ENCODE peak calls at places on chromosome 2, in ten cellular contexts. One of them, this sample, is unnamed. For H3K4me1 and H3K9me3, the result is how much of the 10 kb centered on the place peaks cover.

GRCh38 chr2:231568098-231568784 is 24.4 kb upstream of the TEX44 start:
- DNase-seq in SJSA1: no peak
- DNase-seq in ovary: no peak
- DNase-seq in uterus: no peak
- DNase-seq in stomach: no peak
- DNase-seq in HCT116: no peak
- DNase-seq in IMR-90: no peak
- DNase-seq in pancreas: no peak
- DNase-seq in cardiac muscle cell: no peak
- DNase-seq in CD8-positive, alpha-beta memory T cell: no peak
- DNase-seq in this sample: no peak

GRCh38 chr2:223674998-223675609 is 72.9 kb upstream of the SCG2 start:
- DNase-seq in SJSA1: peak
- DNase-seq in ovary: no peak
- DNase-seq in uterus: no peak
- DNase-seq in stomach: no peak
- DNase-seq in HCT116: peak
- DNase-seq in IMR-90: peak
- DNase-seq in pancreas: no peak
- DNase-seq in cardiac muscle cell: peak
- DNase-seq in CD8-positive, alpha-beta memory T cell: no peak
- DNase-seq in this sample: no peak

GRCh38 chr2:190636362-190636761 is 12.5 kb upstream of the NAB1 start:
- DNase-seq in SJSA1: no peak
- DNase-seq in ovary: no peak
- DNase-seq in uterus: no peak
- DNase-seq in stomach: no peak
- DNase-seq in HCT116: no peak
- DNase-seq in IMR-90: peak
- DNase-seq in pancreas: no peak
- DNase-seq in cardiac muscle cell: peak
- DNase-seq in CD8-positive, alpha-beta memory T cell: no peak
- DNase-seq in this sample: no peak

GRCh38 chr2:12606472-12607000 is 110.2 kb upstream of the TRIB2 start:
- DNase-seq in SJSA1: peak
- DNase-seq in ovary: no peak
- DNase-seq in uterus: peak
- DNase-seq in stomach: no peak
- DNase-seq in HCT116: no peak
- DNase-seq in IMR-90: peak
- DNase-seq in pancreas: no peak
- DNase-seq in cardiac muscle cell: peak
- DNase-seq in CD8-positive, alpha-beta memory T cell: peak
- DNase-seq in this sample: no peak

GRCh38 chr2:96565111-96565510 is 28.6 kb downstream of the ARID5A start:
- DNase-seq in SJSA1: no peak
- DNase-seq in ovary: no peak
- DNase-seq in uterus: no peak
- DNase-seq in stomach: no peak
- DNase-seq in HCT116: no peak
- DNase-seq in IMR-90: no peak
- DNase-seq in pancreas: no peak
- DNase-seq in cardiac muscle cell: no peak
- DNase-seq in CD8-positive, alpha-beta memory T cell: no peak
- DNase-seq in this sample: no peak

GRCh38 chr2:17827306-17827705 is 11.0 kb downstream of the MSGN1 start:
- DNase-seq in SJSA1: no peak
- DNase-seq in ovary: no peak
- DNase-seq in uterus: no peak
- DNase-seq in stomach: no peak
- DNase-seq in HCT116: no peak
- DNase-seq in IMR-90: no peak
- DNase-seq in pancreas: no peak
- DNase-seq in cardiac muscle cell: no peak
- DNase-seq in CD8-positive, alpha-beta memory T cell: no peak
- DNase-seq in this sample: no peak

GRCh38 chr2:204313256-204313655 is 232.0 kb upstream of the PARD3B start:
- DNase-seq in SJSA1: peak
- DNase-seq in ovary: no peak
- DNase-seq in uterus: no peak
- DNase-seq in stomach: no peak
- DNase-seq in HCT116: no peak
- DNase-seq in IMR-90: no peak
- DNase-seq in pancreas: no peak
- DNase-seq in cardiac muscle cell: no peak
- DNase-seq in CD8-positive, alpha-beta memory T cell: no peak
- DNase-seq in this sample: no peak

GRCh38 chr2:240704651-240705050 is 13.0 kb downstream of the AQP12A start:
- DNase-seq in SJSA1: no peak
- DNase-seq in ovary: peak
- DNase-seq in uterus: no peak
- DNase-seq in stomach: no peak
- DNase-seq in HCT116: no peak
- DNase-seq in IMR-90: no peak
- DNase-seq in pancreas: no peak
- DNase-seq in cardiac muscle cell: no peak
- DNase-seq in CD8-positive, alpha-beta memory T cell: peak
- DNase-seq in this sample: no peak

GRCh38 chr2:120393456-120393855 is 47.5 kb downstream of the INHBB start:
- DNase-seq in SJSA1: no peak
- DNase-seq in ovary: no peak
- DNase-seq in uterus: no peak
- DNase-seq in stomach: peak
- DNase-seq in HCT116: no peak
- DNase-seq in IMR-90: no peak
- DNase-seq in pancreas: no peak
- DNase-seq in cardiac muscle cell: no peak
- DNase-seq in CD8-positive, alpha-beta memory T cell: no peak
- DNase-seq in this sample: no peak

GRCh38 chr2:159201321-159202063 is 85.0 kb downstream of the WDSUB1 start:
- DNase-seq in SJSA1: peak
- DNase-seq in ovary: no peak
- DNase-seq in uterus: no peak
- DNase-seq in stomach: no peak
- DNase-seq in HCT116: no peak
- DNase-seq in IMR-90: peak
- DNase-seq in pancreas: no peak
- DNase-seq in cardiac muscle cell: peak
- DNase-seq in CD8-positive, alpha-beta memory T cell: peak
- DNase-seq in this sample: no peak

DNA sequence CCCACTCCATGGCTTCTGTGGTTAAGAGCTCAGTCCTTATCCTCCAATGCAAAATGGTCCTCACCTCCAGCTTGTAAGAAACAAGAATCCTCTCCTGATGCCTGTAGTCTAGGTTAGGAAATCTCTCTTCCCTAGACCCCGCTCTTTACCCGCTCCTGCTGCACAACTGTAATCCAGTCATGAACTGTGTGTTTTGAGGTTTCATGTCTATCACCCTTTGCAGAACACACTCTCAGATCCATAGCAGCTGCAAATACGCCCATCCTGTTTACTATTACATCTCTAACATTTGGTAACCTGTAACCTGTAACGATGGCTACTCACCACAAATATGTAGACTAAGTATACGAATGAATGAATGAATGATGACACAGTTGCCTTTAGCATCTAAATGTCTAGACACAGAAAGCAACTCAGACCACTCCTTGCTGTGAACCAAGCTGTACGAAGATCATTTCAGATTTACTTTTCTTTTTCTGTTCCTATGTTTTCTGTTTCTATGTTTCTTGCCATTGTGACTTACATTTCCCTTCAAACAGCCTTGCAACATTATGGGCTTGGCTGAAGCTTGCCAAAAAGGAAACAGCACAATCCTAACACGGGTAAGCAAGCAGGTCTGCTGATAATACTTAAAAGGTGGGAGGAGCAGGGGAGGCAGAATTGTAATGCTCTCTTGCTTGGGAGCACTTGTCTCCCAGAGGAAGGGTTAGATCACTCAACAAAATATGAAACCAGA is 53.7 kb downstream of the EPHA4 start:
- DNase-seq in SJSA1: no peak
- DNase-seq in ovary: no peak
- DNase-seq in uterus: peak
- DNase-seq in stomach: no peak
- DNase-seq in HCT116: no peak
- DNase-seq in IMR-90: peak
- DNase-seq in pancreas: no peak
- DNase-seq in cardiac muscle cell: peak
- DNase-seq in CD8-positive, alpha-beta memory T cell: peak
- DNase-seq in this sample: no peak
- H3K4me1 ChIP-seq in SJSA1: under half
- H3K4me1 ChIP-seq in ovary: under half
- H3K4me1 ChIP-seq in uterus: under half
- H3K4me1 ChIP-seq in stomach: under half
- H3K4me1 ChIP-seq in HCT116: under half
- H3K4me1 ChIP-seq in IMR-90: under half
- H3K4me1 ChIP-seq in pancreas: under half
- H3K4me1 ChIP-seq in cardiac muscle cell: under half
- H3K4me1 ChIP-seq in CD8-positive, alpha-beta memory T cell: under half
- H3K4me1 ChIP-seq in this sample: half or more

DNA sequence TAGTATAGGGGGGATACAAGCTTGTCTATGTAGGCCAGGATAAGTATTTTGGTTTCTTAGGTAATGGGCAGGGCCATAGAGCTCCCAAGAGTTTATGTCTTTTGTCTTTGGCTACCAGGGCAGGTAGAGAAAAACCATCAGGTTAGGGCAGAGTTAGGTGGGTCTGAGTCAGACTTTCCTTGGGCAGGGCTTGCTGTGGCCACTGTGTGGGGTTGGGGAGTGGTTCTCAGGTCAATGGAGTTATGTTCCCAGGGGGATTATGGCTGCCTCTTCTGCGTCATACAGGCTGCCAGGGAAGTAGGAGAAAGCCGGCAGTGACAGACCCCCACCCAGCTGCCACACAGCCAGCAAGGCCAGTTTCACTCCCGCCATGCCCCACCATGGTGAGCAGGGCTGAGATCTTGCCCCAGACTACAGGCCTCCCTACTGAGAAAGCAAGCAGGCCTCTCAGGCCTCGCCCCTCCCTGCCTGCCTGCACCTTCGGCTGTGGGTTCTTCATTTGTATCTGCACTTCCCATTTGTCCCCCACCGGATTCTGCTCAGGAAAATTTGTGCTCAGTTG is 55.5 kb downstream of the RPIA start:
- DNase-seq in SJSA1: no peak
- DNase-seq in ovary: no peak
- DNase-seq in uterus: no peak
- DNase-seq in stomach: no peak
- DNase-seq in HCT116: no peak
- DNase-seq in IMR-90: no peak
- DNase-seq in pancreas: no peak
- DNase-seq in cardiac muscle cell: no peak
- DNase-seq in CD8-positive, alpha-beta memory T cell: no peak
- DNase-seq in this sample: no peak
- H3K9me3 ChIP-seq in SJSA1: under half
- H3K9me3 ChIP-seq in ovary: under half
- H3K9me3 ChIP-seq in uterus: under half
- H3K9me3 ChIP-seq in stomach: under half
- H3K9me3 ChIP-seq in HCT116: under half
- H3K9me3 ChIP-seq in IMR-90: under half
- H3K9me3 ChIP-seq in pancreas: under half
- H3K9me3 ChIP-seq in cardiac muscle cell: under half
- H3K9me3 ChIP-seq in CD8-positive, alpha-beta memory T cell: under half
- H3K9me3 ChIP-seq in this sample: under half

GRCh38 chr2:127735044-127735443 is 33.7 kb downstream of the SFT2D3 start:
- DNase-seq in SJSA1: no peak
- DNase-seq in ovary: no peak
- DNase-seq in uterus: no peak
- DNase-seq in stomach: no peak
- DNase-seq in HCT116: no peak
- DNase-seq in IMR-90: no peak
- DNase-seq in pancreas: no peak
- DNase-seq in cardiac muscle cell: no peak
- DNase-seq in CD8-positive, alpha-beta memory T cell: no peak
- DNase-seq in this sample: no peak

GRCh38 chr2:127737892-127738291 is 36.6 kb downstream of the SFT2D3 start:
- DNase-seq in SJSA1: no peak
- DNase-seq in ovary: no peak
- DNase-seq in uterus: no peak
- DNase-seq in stomach: no peak
- DNase-seq in HCT116: no peak
- DNase-seq in IMR-90: peak
- DNase-seq in pancreas: no peak
- DNase-seq in cardiac muscle cell: no peak
- DNase-seq in CD8-positive, alpha-beta memory T cell: no peak
- DNase-seq in this sample: no peak

GRCh38 chr2:127733816-127734537 is 32.7 kb downstream of the SFT2D3 start:
- DNase-seq in SJSA1: no peak
- DNase-seq in ovary: no peak
- DNase-seq in uterus: no peak
- DNase-seq in stomach: no peak
- DNase-seq in HCT116: no peak
- DNase-seq in IMR-90: peak
- DNase-seq in pancreas: no peak
- DNase-seq in cardiac muscle cell: peak
- DNase-seq in CD8-positive, alpha-beta memory T cell: no peak
- DNase-seq in this sample: no peak

GRCh38 chr2:127735537-127736399 is 34.5 kb downstream of the SFT2D3 start:
- DNase-seq in SJSA1: no peak
- DNase-seq in ovary: no peak
- DNase-seq in uterus: no peak
- DNase-seq in stomach: no peak
- DNase-seq in HCT116: no peak
- DNase-seq in IMR-90: no peak
- DNase-seq in pancreas: no peak
- DNase-seq in cardiac muscle cell: no peak
- DNase-seq in CD8-positive, alpha-beta memory T cell: no peak
- DNase-seq in this sample: no peak

GRCh38 chr2:127733113-127733815 is 32.0 kb downstream of the SFT2D3 start:
- DNase-seq in SJSA1: no peak
- DNase-seq in ovary: no peak
- DNase-seq in uterus: no peak
- DNase-seq in stomach: no peak
- DNase-seq in HCT116: no peak
- DNase-seq in IMR-90: no peak
- DNase-seq in pancreas: no peak
- DNase-seq in cardiac muscle cell: no peak
- DNase-seq in CD8-positive, alpha-beta memory T cell: no peak
- DNase-seq in this sample: no peak
- H3K27ac ChIP-seq in SJSA1: no peak
- H3K27ac ChIP-seq in ovary: no peak
- H3K27ac ChIP-seq in uterus: no peak
- H3K27ac ChIP-seq in stomach: no peak
- H3K27ac ChIP-seq in HCT116: no peak
- H3K27ac ChIP-seq in IMR-90: no peak
- H3K27ac ChIP-seq in pancreas: peak
- H3K27ac ChIP-seq in cardiac muscle cell: peak
- H3K27ac ChIP-seq in CD8-positive, alpha-beta memory T cell: no peak
- H3K27ac ChIP-seq in this sample: peak

DNA sequence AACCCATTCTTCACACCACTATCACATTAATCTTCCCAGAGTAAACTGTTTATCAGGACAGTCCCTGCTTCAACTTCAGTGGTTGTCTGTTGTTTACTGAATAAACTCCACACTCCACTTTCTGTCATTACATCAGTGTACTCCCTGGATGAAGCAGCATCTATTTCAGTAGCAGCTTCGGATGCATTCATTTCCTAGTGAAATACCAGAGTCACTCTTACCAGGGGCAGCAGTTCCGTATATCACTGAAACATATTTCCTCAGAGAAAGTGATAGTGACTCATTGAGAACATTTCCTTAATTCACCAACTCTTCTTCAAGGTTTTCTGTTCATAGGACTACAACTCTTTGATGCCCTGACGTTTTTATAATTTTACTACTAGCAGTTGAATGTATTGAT is 92.1 kb downstream of the UBE2E3 start:
- DNase-seq in SJSA1: no peak
- DNase-seq in ovary: no peak
- DNase-seq in uterus: no peak
- DNase-seq in stomach: no peak
- DNase-seq in HCT116: no peak
- DNase-seq in IMR-90: peak
- DNase-seq in pancreas: no peak
- DNase-seq in cardiac muscle cell: peak
- DNase-seq in CD8-positive, alpha-beta memory T cell: no peak
- DNase-seq in this sample: no peak
- H3K4me1 ChIP-seq in SJSA1: under half
- H3K4me1 ChIP-seq in ovary: under half
- H3K4me1 ChIP-seq in uterus: under half
- H3K4me1 ChIP-seq in stomach: under half
- H3K4me1 ChIP-seq in HCT116: under half
- H3K4me1 ChIP-seq in IMR-90: under half
- H3K4me1 ChIP-seq in pancreas: under half
- H3K4me1 ChIP-seq in cardiac muscle cell: under half
- H3K4me1 ChIP-seq in CD8-positive, alpha-beta memory T cell: under half
- H3K4me1 ChIP-seq in this sample: under half

This sample was measured in sigmoid colon.